ENCODE peak calls at places on chromosomes 1 and 21, in seven cellular contexts. T, H, L, Z, X, J and M are unnamed samples.
A peak's percentile ranks its signal among the peaks of the same experiment; 100 is the strongest.

GRCh38 chr1:53286950-53287349 is 40.9 kb downstream of the LRP8 start:
- DNase-seq in T (no peak), H (no peak), L (no peak), Z (no peak), X (no peak), J (no peak), M (no peak)

GRCh38 chr1:42122408-42122807 is 30.8 kb upstream of the GUCA2B start:
- DNase-seq in T (no peak), H (no peak), L (no peak), Z (no peak), X (no peak), J (no peak), M (no peak)

GRCh38 chr1:195335541-195335940 is 1272.7 kb downstream of the KCNT2 start:
- DNase-seq in T (no peak), H (no peak), L (no peak), Z (no peak), X (no peak), J (no peak), M (no peak)

GRCh38 chr1:245825128-245825901 is 670.5 kb downstream of the KIF26B start:
- DNase-seq in T (no peak), H (no peak), L (no peak), Z (no peak), X (peak; percentile 22), J (no peak), M (no peak)

GRCh38 chr1:112083487-112083886 is 94.0 kb upstream of the KCND3 start:
- DNase-seq in T (no peak), H (no peak), L (no peak), Z (no peak), X (peak; percentile 14), J (no peak), M (no peak)

GRCh38 chr1:88608139-88608943 is 75.7 kb upstream of the PKN2 start:
- DNase-seq in T (no peak), H (no peak), L (no peak), Z (no peak), X (peak; percentile 32), J (no peak), M (no peak)

GRCh38 chr1:243322326-243322725 is 66.5 kb downstream of the SDCCAG8 start:
- DNase-seq in T (no peak), H (no peak), L (no peak), Z (no peak), X (no peak), J (no peak), M (no peak)

GRCh38 chr1:20634065-20634593 is 871 bp downstream of the PINK1 start:
- DNase-seq in T (no peak), H (no peak), L (no peak), Z (no peak), X (no peak), J (no peak), M (no peak)

GRCh38 chr21:27564684-27565280 is 597.9 kb upstream of the ADAMTS5 start:
- DNase-seq in T (no peak), H (peak; percentile 42), L (peak; percentile 42), Z (peak; percentile 56), X (peak; percentile 58), J (no peak), M (peak; percentile 50)

GRCh38 chr1:43783671-43784205 is 76.4 kb downstream of the ST3GAL3 start:
- DNase-seq in T (no peak), H (no peak), L (peak; percentile 75), Z (no peak), X (peak; percentile 96), J (no peak), M (no peak)

GRCh38 chr1:39960461-39960958 is 5.6 kb downstream of the MFSD2A start:
- DNase-seq in T (peak; percentile 58), H (peak; percentile 40), L (no peak), Z (peak; percentile 86), X (no peak), J (no peak), M (no peak)

GRCh38 chr21:33232640-33233039 is 2.9 kb downstream of the IFNAR2 start:
- DNase-seq in T (no peak), H (no peak), L (no peak), Z (no peak), X (peak; percentile 17), J (no peak), M (no peak)

GRCh38 chr1:192386051-192386650 is 69.4 kb downstream of the RGS21 start:
- DNase-seq in T (no peak), H (no peak), L (no peak), Z (no peak), X (no peak), J (no peak), M (no peak)

GRCh38 chr1:204445860-204446412 is 34.3 kb upstream of the PPP1R15B start:
- DNase-seq in T (peak; percentile 85), H (no peak), L (no peak), Z (peak; percentile 78), X (peak; percentile 42), J (peak; percentile 18), M (no peak)